ENCODE peak calls at places on chromosomes 16 and 17, in six cellular contexts. F is left ventricle myocardium inferior; Q is neural crest cell; X is CD8-positive, alpha-beta T cell; Z is foreskin fibroblast; I is GM10248. B is an unnamed sample.

GRCh38 chr17:38745545-38745944 is 2.6 kb downstream of the PCGF2 start:
- DNase-seq in X (no peak), Q (no peak), Z (no peak), F (no peak), I (no peak), B (no peak)

GRCh38 chr17:18981642-18982424 is 22.7 kb downstream of the FAM83G start:
- DNase-seq in X (no peak), Z (peak; percentile 75), Q (no peak), I (no peak), F (no peak), B (no peak)

GRCh38 chr17:57506253-57506911 is 238.7 kb downstream of the CCDC182 start:
- DNase-seq in Q (no peak), F (no peak), X (no peak), Z (no peak), I (no peak), B (no peak)

GRCh38 chr17:38511126-38512108 is 83.2 kb downstream of the ARHGAP23 start:
- DNase-seq in X (no peak), Z (peak; percentile 59), F (no peak), Q (no peak), I (no peak), B (no peak)

GRCh38 chr17:42477173-42477572 is 18.5 kb downstream of the ATP6V0A1 start:
- DNase-seq in I (no peak), Q (no peak), X (no peak), Z (no peak), F (no peak), B (no peak)

GRCh38 chr16:85479972-85480726 is 133.0 kb upstream of the GSE1 start:
- DNase-seq in Z (no peak), F (no peak), I (peak; percentile 86), Q (peak; percentile 26), X (peak; percentile 19), B (no peak)

GRCh38 chr16:11707679-11708197 is 34.9 kb downstream of the TXNDC11 start:
- DNase-seq in F (no peak), X (no peak), Q (no peak), Z (no peak), I (no peak), B (no peak)

GRCh38 chr17:56754523-56755208 is 79.1 kb downstream of the C17orf67 start:
- DNase-seq in X (no peak), I (no peak), Z (peak; percentile 29), F (no peak), Q (no peak), B (no peak)

GRCh38 chr17:3639981-3640596 is 3.5 kb downstream of the CTNS start:
- DNase-seq in X (no peak), F (no peak), I (no peak), Z (peak; percentile 49), Q (no peak), B (no peak)

GRCh38 chr16:76474048-76474447 is 196.8 kb downstream of the CNTNAP4 start:
- DNase-seq in Z (no peak), F (no peak), I (no peak), X (no peak), Q (no peak), B (no peak)

GRCh38 chr17:64005734-64006167 is 7.6 kb downstream of the PRR29 start:
- DNase-seq in Q (no peak), F (no peak), X (no peak), Z (no peak), I (no peak), B (no peak)

GRCh38 chr16:83936581-83937165 is 16.4 kb upstream of the OSGIN1 start:
- DNase-seq in F (no peak), Q (no peak), I (no peak), X (no peak), Z (no peak), B (no peak)

GRCh38 chr16:83933885-83934683 is 19.0 kb upstream of the OSGIN1 start:
- DNase-seq in X (no peak), Q (no peak), F (no peak), Z (no peak), I (no peak), B (no peak)

GRCh38 chr16:83935858-83936255 is 17.2 kb upstream of the OSGIN1 start:
- DNase-seq in X (no peak), Z (no peak), Q (no peak), F (no peak), I (no peak), B (no peak)

GRCh38 chr16:83934684-83934977 is 18.4 kb upstream of the OSGIN1 start:
- DNase-seq in X (no peak), I (no peak), Z (no peak), Q (no peak), F (no peak), B (no peak)

DNA sequence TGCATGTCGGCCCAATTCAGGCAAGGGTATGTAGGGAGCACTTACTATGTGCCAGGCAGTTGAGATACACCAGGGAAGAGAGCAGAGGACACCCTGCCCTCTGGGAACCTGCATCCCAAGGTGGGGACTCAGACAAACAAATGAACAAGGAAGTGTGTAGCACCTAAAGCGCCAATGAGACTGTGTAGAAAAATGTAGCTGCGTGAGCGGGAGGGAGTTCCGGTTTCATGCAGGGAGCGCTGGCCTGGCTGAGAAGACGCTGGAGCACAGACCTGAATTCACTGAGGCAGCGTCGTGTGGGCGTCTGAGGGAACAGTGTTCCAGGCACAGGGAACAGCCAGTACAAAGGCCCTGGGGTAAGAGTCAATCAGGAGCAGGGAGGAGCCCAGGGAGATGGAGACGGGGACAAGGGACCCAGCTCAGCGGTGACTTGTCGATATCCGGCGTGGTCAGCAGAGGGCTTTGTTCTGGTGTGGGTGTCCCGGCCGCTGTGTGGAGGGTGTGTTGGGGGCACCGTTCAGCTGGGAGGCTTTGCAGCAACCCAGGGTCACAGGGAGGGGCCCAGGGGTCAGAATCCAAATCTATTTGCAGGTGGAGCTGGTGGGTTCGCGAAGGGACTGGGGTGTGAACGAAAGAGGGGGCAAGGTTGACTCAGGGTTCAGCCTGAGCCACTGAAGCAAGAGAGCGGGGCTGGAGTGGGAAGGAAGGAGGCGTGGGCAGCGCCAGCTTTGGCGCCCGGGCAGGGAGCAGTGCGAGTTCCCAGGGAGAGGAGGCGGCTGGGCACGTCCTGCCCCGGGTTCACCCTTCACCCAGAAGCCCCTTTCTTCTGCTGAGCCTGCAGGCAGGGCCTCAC is 17.8 kb upstream of the OSGIN1 start:
- DNase-seq in F (no peak), I (no peak), Z (no peak), X (no peak), Q (no peak), B (no peak)
- TF ChIP-seq CTCF in F (no peak), I (no peak), Z (no peak), X (no peak), Q (no peak), B (no peak)

DNA sequence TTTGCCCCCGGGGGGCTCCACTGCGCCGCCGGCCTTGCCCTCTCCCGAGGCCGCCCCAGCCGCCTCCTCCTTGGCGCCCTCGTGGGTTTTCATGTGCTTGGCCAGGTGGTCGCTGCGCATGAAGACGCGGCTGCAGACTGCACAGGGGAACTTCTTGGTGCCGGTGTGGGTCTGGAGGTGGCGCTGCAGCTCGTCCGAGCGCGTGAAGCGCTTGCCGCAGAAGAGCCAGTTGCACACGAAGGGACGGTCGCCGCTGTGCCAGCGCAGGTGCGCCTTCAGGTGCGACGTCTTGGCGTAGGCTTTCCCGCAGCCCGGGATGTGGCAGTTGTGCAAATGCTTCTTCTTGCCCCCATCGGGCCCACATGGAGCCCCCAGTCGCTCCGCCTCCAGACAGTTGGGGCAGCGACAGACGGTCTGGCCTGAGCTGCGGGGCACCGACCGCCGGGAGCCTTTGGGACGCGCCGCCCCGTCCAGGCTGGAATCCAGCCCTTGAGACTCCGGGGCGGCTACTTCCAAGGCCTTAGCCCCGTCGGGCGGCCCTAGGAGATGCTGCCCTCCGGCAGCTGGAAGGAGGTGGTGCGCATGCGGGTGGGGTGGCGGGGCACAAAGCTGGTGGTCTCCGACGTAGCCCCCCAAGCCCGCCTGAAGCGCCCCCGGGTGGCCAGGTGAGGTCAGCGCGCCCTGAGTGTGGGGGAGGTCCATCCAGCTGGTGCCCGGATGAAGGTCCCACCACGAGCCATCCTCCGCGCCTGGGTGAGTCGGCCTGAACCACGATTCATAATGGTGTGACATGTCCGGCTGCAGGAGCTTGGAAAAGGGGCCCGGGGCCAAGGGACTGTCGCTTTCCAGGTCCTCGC is 3.4 kb downstream of the SP6 start:
- DNase-seq in F (no peak), X (peak; percentile 17), I (no peak), Q (no peak), Z (no peak), B (no peak)
- TF ChIP-seq CTCF in F (peak; percentile 38), X (peak; percentile 33), I (peak; percentile 42), Q (peak; percentile 39), Z (peak; percentile 24), B (peak; percentile 54)

DNA sequence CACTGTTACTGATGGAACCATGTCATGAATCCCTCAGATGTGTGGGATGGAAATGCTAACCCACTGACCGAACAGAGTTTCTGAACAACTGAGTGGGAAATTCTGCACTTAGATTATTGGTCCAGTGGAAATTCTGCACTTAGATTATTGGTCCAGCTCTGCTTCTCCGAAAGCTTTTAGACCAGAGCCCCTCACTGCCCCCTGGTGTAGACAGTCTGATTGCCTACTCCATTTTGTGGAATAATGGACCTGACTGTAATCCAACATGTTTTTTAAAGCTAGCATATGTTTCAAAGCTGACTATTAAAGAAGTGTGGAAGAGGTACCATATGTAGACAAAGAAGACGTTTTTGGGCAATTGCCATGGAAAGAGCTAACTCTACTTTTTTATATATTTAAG is 50.3 kb upstream of the TBX2 start:
- DNase-seq in Q (no peak), I (no peak), X (no peak), Z (no peak), F (no peak), B (no peak)
- TF ChIP-seq CTCF in Q (peak; percentile 41), I (no peak), X (no peak), Z (no peak), F (peak; percentile 19), B (peak; percentile 19)

GRCh38 chr16:67199808-67200198 is 872 bp downstream of the ELMO3 start:
- DNase-seq in F (no peak), I (no peak), X (no peak), Z (no peak), Q (no peak), B (no peak)
- TF ChIP-seq CTCF in F (no peak), I (no peak), X (no peak), Z (no peak), Q (peak; percentile 9), B (no peak)

B was measured in D721Med.